ENCODE peak calls at places on chromosome 20, in nine cellular contexts. G is astrocyte of the spinal cord, E is A673, A is WTC11, F is neural crest cell, X is left ventricle myocardium inferior, N is astrocyte of the cerebellum, B is HCT116, V is HFF-Myc. I is an unnamed sample.

GRCh38 chr20:37343994-37344355 is 2.0 kb upstream of the SRC start:
- DNase-seq in G (no peak), E (no peak), A (no peak), F (no peak), X (no peak), N (no peak), B (no peak), V (no peak), I (no peak)

GRCh38 chr20:48821261-48821910 is 6.4 kb downstream of the PREX1 start:
- DNase-seq in G (no peak), E (no peak), A (no peak), F (no peak), X (no peak), N (no peak), B (no peak), V (no peak), I (no peak)

GRCh38 chr20:41408986-41409385 is 42.4 kb upstream of the EMILIN3 start:
- DNase-seq in G (no peak), E (peak; percentile 22), A (no peak), F (no peak), X (no peak), N (no peak), B (no peak), V (no peak), I (no peak)

GRCh38 chr20:62363920-62364851 is 2.9 kb downstream of the LAMA5 start:
- DNase-seq in G (no peak), E (no peak), A (peak; percentile 46), F (no peak), X (peak; percentile 51), N (no peak), B (no peak), V (no peak), I (peak; percentile 62)

GRCh38 chr20:62274332-62275262 is 28.2 kb upstream of the ADRM1 start:
- DNase-seq in G (no peak), E (no peak), A (no peak), F (no peak), X (no peak), N (no peak), B (no peak), V (no peak), I (no peak)

GRCh38 chr20:49030954-49031619 is 15.0 kb upstream of the CSE1L start:
- DNase-seq in G (no peak), E (no peak), A (no peak), F (no peak), X (no peak), N (no peak), B (no peak), V (no peak), I (no peak)

GRCh38 chr20:37095108-37095608 is 639 bp downstream of the RBL1 start:
- DNase-seq in G (no peak), E (no peak), A (peak; percentile 18), F (no peak), X (no peak), N (no peak), B (no peak), V (no peak), I (no peak)

GRCh38 chr20:59861389-59861788 is 72.0 kb downstream of the SYCP2 start:
- DNase-seq in G (no peak), E (no peak), A (no peak), F (no peak), X (no peak), N (no peak), B (no peak), V (no peak), I (no peak)

GRCh38 chr20:35643045-35643444 is 21.7 kb downstream of the CPNE1 start:
- DNase-seq in G (no peak), E (no peak), A (no peak), F (no peak), X (no peak), N (no peak), B (no peak), V (no peak), I (no peak)

DNA sequence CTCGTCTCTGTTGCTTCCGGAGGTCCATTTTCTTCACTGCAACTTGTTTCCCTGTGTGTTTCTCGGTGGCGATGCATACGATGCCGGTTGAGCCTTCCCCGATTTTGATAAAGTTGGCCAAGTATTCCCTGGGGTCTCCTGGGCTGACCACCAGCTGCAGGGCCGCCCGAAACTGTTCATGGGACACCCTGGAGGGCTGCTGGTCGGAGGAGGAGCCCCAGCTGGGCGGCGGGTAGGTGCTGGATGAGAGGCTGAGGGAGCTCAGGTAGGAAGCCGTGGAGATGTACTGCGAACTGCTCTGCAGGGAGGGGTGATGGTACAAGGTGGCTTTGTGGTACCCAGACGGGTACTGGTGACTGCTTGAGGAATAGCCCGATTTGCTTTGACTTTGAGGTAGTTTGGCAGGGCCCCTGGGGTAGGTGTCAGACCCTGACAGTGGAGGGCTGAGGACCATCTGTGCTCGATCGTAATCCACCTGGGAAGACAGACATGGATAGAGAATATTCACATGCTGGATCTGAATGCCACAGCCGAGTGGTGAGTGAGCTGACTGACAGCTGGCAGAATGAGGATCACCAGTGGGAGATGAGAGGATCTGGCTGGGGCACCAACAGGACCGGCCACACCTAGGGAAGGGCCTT is 51.6 kb downstream of the LAMP5 start:
- DNase-seq in G (no peak), E (no peak), A (no peak), F (no peak), X (no peak), N (no peak), B (no peak), V (no peak), I (no peak)
- TF ChIP-seq CTCF in G (no peak), E (no peak), A (no peak), F (no peak), X (no peak), N (no peak), B (no peak), V (no peak), I (no peak)

DNA sequence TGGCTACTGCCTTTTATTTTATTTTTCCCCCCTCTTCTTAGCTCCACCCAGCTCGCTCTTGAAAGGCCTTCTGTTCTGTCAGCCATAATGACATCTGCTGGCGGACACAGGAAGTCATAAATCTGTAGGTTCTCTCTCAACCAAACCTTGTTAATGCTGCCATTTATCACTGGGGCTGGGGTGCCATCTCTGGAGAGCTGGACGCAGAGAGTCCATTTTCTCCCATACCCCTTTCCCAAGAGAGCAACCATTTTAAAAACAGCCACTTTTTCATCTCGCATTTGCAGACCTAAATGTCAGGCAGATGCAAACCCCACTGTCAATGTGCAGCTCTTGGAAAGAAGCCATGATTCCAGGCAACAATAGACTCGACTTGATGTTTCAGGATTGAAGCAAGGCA is 13.0 kb upstream of the TSHZ2 start:
- DNase-seq in G (peak; percentile 7), E (peak; percentile 88), A (no peak), F (peak; percentile 15), X (no peak), N (no peak), B (no peak), V (no peak), I (peak; percentile 20)
- TF ChIP-seq CTCF in G (no peak), E (peak; percentile 35), A (no peak), F (peak; percentile 41), X (no peak), N (peak; percentile 15), B (no peak), V (no peak), I (no peak)

DNA sequence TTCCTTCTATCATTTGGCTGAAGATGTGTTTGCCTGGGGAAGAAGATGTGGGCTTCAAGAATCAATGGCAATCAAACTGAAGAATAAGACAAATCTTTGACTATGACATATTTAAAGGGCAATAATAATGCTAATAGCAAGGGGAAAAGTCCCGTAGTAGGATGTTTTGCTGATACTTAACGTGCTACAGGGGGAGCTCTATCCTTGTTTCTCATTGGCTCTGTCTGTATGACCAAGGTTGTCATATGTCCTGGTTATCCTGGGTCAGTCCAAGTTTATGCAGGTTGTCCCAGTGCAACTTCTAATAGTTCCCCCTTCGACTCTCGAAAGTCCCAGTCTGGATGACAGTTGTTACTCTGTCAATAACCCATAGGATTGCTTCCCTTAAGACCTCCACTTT is 321.3 kb downstream of the DHX35 start:
- DNase-seq in G (no peak), E (no peak), A (no peak), F (no peak), X (no peak), N (no peak), B (no peak), V (no peak), I (no peak)
- TF ChIP-seq CTCF in G (no peak), E (no peak), A (no peak), F (peak; percentile 3), X (no peak), N (peak; percentile 6), B (no peak), V (no peak), I (no peak)

GRCh38 chr20:33007376-33008335 is at the start of gene BPIFB2:
- DNase-seq in G (no peak), E (no peak), A (no peak), F (no peak), X (no peak), N (no peak), B (no peak), V (no peak), I (no peak)

GRCh38 chr20:33004141-33004751 is at the start of gene SUN5:
- DNase-seq in G (no peak), E (no peak), A (no peak), F (no peak), X (no peak), N (no peak), B (no peak), V (no peak), I (no peak)

GRCh38 chr20:33006776-33007375 is 628 bp upstream of the BPIFB2 start:
- DNase-seq in G (no peak), E (no peak), A (no peak), F (no peak), X (no peak), N (no peak), B (no peak), V (no peak), I (no peak)

GRCh38 chr20:33005908-33006775 is 1.4 kb upstream of the BPIFB2 start:
- DNase-seq in G (no peak), E (no peak), A (no peak), F (no peak), X (no peak), N (no peak), B (no peak), V (no peak), I (no peak)

DNA sequence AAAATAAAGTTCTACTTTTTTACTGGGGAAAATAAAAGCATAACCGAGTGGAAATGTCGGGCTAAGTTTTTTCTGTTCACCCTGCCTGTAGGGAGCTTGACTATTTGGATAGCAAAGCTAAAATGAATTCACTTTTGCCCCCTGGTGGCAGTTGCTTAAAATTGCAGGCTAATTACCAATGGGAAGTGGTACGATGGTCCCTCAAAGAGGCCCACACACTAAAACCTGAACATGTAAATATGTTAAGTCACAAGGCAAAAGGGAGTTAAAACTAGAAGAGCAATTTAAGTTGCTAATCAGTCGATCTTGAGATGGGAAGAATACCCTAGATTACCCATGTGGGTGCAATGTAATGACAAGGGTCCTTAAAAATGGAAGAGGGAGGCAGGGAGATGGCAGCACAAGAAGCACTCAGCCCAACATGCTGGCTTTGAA is 916 bp upstream of the SUN5 start:
- DNase-seq in G (peak; percentile 3), E (peak; percentile 26), A (no peak), F (peak; percentile 40), X (no peak), N (no peak), B (peak; percentile 6), V (peak; percentile 0), I (no peak)
- TF ChIP-seq CTCF in G (peak; percentile 23), E (peak; percentile 59), A (peak; percentile 81), F (peak; percentile 75), X (peak; percentile 24), N (peak; percentile 29), B (peak; percentile 23), V (peak; percentile 62), I (peak; percentile 28)